ENCODE peak calls at places on chromosomes 3 and 15, in eight cellular contexts. V is AG10803; L is nephron progenitor cell; J is HEK293T; B is thoracic aorta; S is retina; N is cardiac muscle cell; C is activated CD8-positive, alpha-beta memory T cell treated with anti-CD3 and anti-CD28 coated beads for 1 hour. U is an unnamed sample.

GRCh38 chr3:167644611-167645010 is 9.1 kb downstream of the WDR49 start:
- DNase-seq in V (no peak), L (no peak), J (no peak), B (no peak), S (no peak), N (no peak), C (no peak), U (no peak)

GRCh38 chr3:108899530-108899929 is 54.1 kb downstream of the GUCA1C start:
- DNase-seq in V (no peak), L (no peak), J (no peak), B (no peak), S (no peak), N (no peak), C (no peak), U (no peak)

GRCh38 chr15:56805466-56806146 is 72.3 kb upstream of the ZNF280D start:
- DNase-seq in V (peak; percentile 80), L (no peak), J (no peak), B (no peak), S (no peak), N (peak; percentile 91), C (no peak), U (no peak)

GRCh38 chr15:81189583-81190283 is 6.9 kb upstream of the IL16 start:
- DNase-seq in V (peak; percentile 99), L (no peak), J (no peak), B (no peak), S (no peak), N (peak; percentile 98), C (no peak), U (no peak)

GRCh38 chr15:73265536-73266153 is 103.1 kb downstream of the HCN4 start:
- DNase-seq in V (peak; percentile 29), L (peak; percentile 55), J (peak; percentile 67), B (no peak), S (peak; percentile 64), N (peak; percentile 66), C (peak; percentile 14), U (peak; percentile 63)

GRCh38 chr3:98596902-98597500 is 3.6 kb upstream of the CPOX start:
- DNase-seq in V (no peak), L (no peak), J (no peak), B (no peak), S (no peak), N (peak; percentile 50), C (no peak), U (no peak)

GRCh38 chr15:37979597-37979996 is 45.2 kb downstream of the TMCO5A start:
- DNase-seq in V (no peak), L (no peak), J (no peak), B (no peak), S (no peak), N (no peak), C (no peak), U (no peak)

GRCh38 chr3:160134964-160135363 is 90.3 kb upstream of the C3orf80 start:
- DNase-seq in V (peak; percentile 89), L (no peak), J (no peak), B (no peak), S (no peak), N (peak; percentile 90), C (no peak), U (peak; percentile 15)

GRCh38 chr15:48066456-48066855 is 54.3 kb upstream of the SLC24A5 start:
- DNase-seq in V (no peak), L (no peak), J (no peak), B (no peak), S (no peak), N (no peak), C (no peak), U (no peak)